ENCODE peak calls at places on chromosomes 6 and 20, in eight cellular contexts. One of them, this sample, is unnamed.

GRCh38 chr20:57217802-57218201 is 48.6 kb downstream of the BMP7 start:
- DNase-seq in GM12865: no peak
- DNase-seq in lung: no peak
- DNase-seq in astrocyte of the spinal cord: no peak
- DNase-seq in PC-9: no peak
- DNase-seq in uterus: no peak
- DNase-seq in adrenal gland: no peak
- DNase-seq in OCI-LY7: no peak
- DNase-seq in this sample: no peak

GRCh38 chr6:142861711-142862110 is 83.3 kb downstream of the HIVEP2 start:
- DNase-seq in PC-9: no peak
- DNase-seq in astrocyte of the spinal cord: no peak
- DNase-seq in GM12865: no peak
- DNase-seq in OCI-LY7: peak
- DNase-seq in lung: no peak
- DNase-seq in uterus: no peak
- DNase-seq in adrenal gland: no peak
- DNase-seq in this sample: no peak

GRCh38 chr20:49727894-49728885 is 14.5 kb upstream of the B4GALT5 start:
- DNase-seq in uterus: no peak
- DNase-seq in GM12865: no peak
- DNase-seq in OCI-LY7: no peak
- DNase-seq in PC-9: no peak
- DNase-seq in astrocyte of the spinal cord: no peak
- DNase-seq in adrenal gland: no peak
- DNase-seq in lung: no peak
- DNase-seq in this sample: no peak

GRCh38 chr6:109998159-109998785 is 20.2 kb downstream of the GPR6 start:
- DNase-seq in adrenal gland: no peak
- DNase-seq in OCI-LY7: no peak
- DNase-seq in lung: no peak
- DNase-seq in PC-9: no peak
- DNase-seq in astrocyte of the spinal cord: no peak
- DNase-seq in GM12865: no peak
- DNase-seq in uterus: no peak
- DNase-seq in this sample: peak

GRCh38 chr6:142879527-142879926 is 65.4 kb downstream of the HIVEP2 start:
- DNase-seq in adrenal gland: no peak
- DNase-seq in astrocyte of the spinal cord: no peak
- DNase-seq in OCI-LY7: no peak
- DNase-seq in GM12865: no peak
- DNase-seq in PC-9: no peak
- DNase-seq in lung: no peak
- DNase-seq in uterus: no peak
- DNase-seq in this sample: no peak

GRCh38 chr20:53857723-53858236 is 212.6 kb downstream of the BCAS1 start:
- DNase-seq in astrocyte of the spinal cord: no peak
- DNase-seq in PC-9: no peak
- DNase-seq in lung: no peak
- DNase-seq in OCI-LY7: no peak
- DNase-seq in adrenal gland: peak
- DNase-seq in GM12865: no peak
- DNase-seq in uterus: no peak
- DNase-seq in this sample: no peak

GRCh38 chr20:5918856-5919633 is 31.3 kb downstream of the TRMT6 start:
- DNase-seq in GM12865: peak
- DNase-seq in PC-9: no peak
- DNase-seq in astrocyte of the spinal cord: peak
- DNase-seq in uterus: no peak
- DNase-seq in adrenal gland: no peak
- DNase-seq in OCI-LY7: peak
- DNase-seq in lung: no peak
- DNase-seq in this sample: peak

GRCh38 chr20:4371623-4372246 is 350.0 kb upstream of the PRND start:
- DNase-seq in lung: no peak
- DNase-seq in uterus: no peak
- DNase-seq in PC-9: no peak
- DNase-seq in OCI-LY7: no peak
- DNase-seq in astrocyte of the spinal cord: no peak
- DNase-seq in adrenal gland: no peak
- DNase-seq in GM12865: no peak
- DNase-seq in this sample: no peak

GRCh38 chr6:101001012-101001411 is 119.9 kb upstream of the ASCC3 start:
- DNase-seq in astrocyte of the spinal cord: no peak
- DNase-seq in lung: no peak
- DNase-seq in OCI-LY7: peak
- DNase-seq in uterus: no peak
- DNase-seq in adrenal gland: no peak
- DNase-seq in GM12865: no peak
- DNase-seq in PC-9: no peak
- DNase-seq in this sample: no peak

GRCh38 chr6:89355511-89356185 is 3.1 kb upstream of the UBE2J1 start:
- DNase-seq in PC-9: no peak
- DNase-seq in uterus: no peak
- DNase-seq in OCI-LY7: no peak
- DNase-seq in GM12865: peak
- DNase-seq in adrenal gland: no peak
- DNase-seq in astrocyte of the spinal cord: no peak
- DNase-seq in lung: no peak
- DNase-seq in this sample: no peak

GRCh38 chr6:89359561-89359960 is 7.0 kb upstream of the UBE2J1 start:
- DNase-seq in uterus: no peak
- DNase-seq in OCI-LY7: no peak
- DNase-seq in astrocyte of the spinal cord: no peak
- DNase-seq in PC-9: no peak
- DNase-seq in adrenal gland: no peak
- DNase-seq in GM12865: peak
- DNase-seq in lung: no peak
- DNase-seq in this sample: no peak

GRCh38 chr6:89360415-89360999 is 8.0 kb upstream of the UBE2J1 start:
- DNase-seq in GM12865: peak
- DNase-seq in adrenal gland: no peak
- DNase-seq in astrocyte of the spinal cord: peak
- DNase-seq in lung: no peak
- DNase-seq in uterus: no peak
- DNase-seq in PC-9: no peak
- DNase-seq in OCI-LY7: no peak
- DNase-seq in this sample: peak

GRCh38 chr6:89356644-89357043 is 4.1 kb upstream of the UBE2J1 start:
- DNase-seq in astrocyte of the spinal cord: no peak
- DNase-seq in OCI-LY7: peak
- DNase-seq in adrenal gland: no peak
- DNase-seq in GM12865: peak
- DNase-seq in lung: no peak
- DNase-seq in PC-9: no peak
- DNase-seq in uterus: no peak
- DNase-seq in this sample: no peak

DNA sequence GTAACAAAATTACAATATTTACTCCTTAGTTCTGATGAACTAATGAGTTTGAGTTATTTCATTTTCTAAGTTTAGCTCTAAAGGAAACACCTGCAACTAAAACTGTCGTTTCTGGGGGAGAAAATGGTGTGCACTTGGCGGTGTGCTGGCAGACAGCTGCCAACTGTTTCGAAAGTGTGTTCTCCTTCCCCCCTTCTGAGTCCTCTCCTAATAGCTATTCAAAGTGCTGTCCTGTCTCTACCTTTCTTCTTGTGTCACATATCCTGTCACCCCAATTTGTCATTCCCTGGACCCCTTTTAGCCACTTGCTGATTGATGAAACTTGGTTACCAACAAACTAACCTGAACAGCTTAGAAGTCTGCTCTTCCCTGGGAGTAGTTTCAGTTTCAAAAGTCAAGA is 4.9 kb upstream of the UBE2J1 start:
- DNase-seq in adrenal gland: no peak
- DNase-seq in GM12865: peak
- DNase-seq in lung: no peak
- DNase-seq in PC-9: no peak
- DNase-seq in OCI-LY7: peak
- DNase-seq in astrocyte of the spinal cord: no peak
- DNase-seq in uterus: no peak
- DNase-seq in this sample: no peak
- H3K4me3 ChIP-seq in adrenal gland: peak
- H3K4me3 ChIP-seq in GM12865: peak
- H3K4me3 ChIP-seq in lung: no peak
- H3K4me3 ChIP-seq in PC-9: no peak
- H3K4me3 ChIP-seq in OCI-LY7: peak
- H3K4me3 ChIP-seq in astrocyte of the spinal cord: no peak
- H3K4me3 ChIP-seq in uterus: peak
- H3K4me3 ChIP-seq in this sample: no peak

GRCh38 chr20:41357424-41358163 is 9.0 kb downstream of the EMILIN3 start:
- DNase-seq in GM12865: no peak
- DNase-seq in OCI-LY7: peak
- DNase-seq in adrenal gland: no peak
- DNase-seq in astrocyte of the spinal cord: no peak
- DNase-seq in PC-9: no peak
- DNase-seq in lung: no peak
- DNase-seq in uterus: no peak
- DNase-seq in this sample: no peak

GRCh38 chr20:41356951-41357350 is 9.7 kb downstream of the EMILIN3 start:
- DNase-seq in adrenal gland: no peak
- DNase-seq in astrocyte of the spinal cord: no peak
- DNase-seq in lung: no peak
- DNase-seq in PC-9: no peak
- DNase-seq in GM12865: no peak
- DNase-seq in uterus: no peak
- DNase-seq in OCI-LY7: no peak
- DNase-seq in this sample: no peak

GRCh38 chr20:41355192-41355591 is 11.4 kb downstream of the EMILIN3 start:
- DNase-seq in adrenal gland: no peak
- DNase-seq in OCI-LY7: no peak
- DNase-seq in PC-9: no peak
- DNase-seq in astrocyte of the spinal cord: no peak
- DNase-seq in uterus: no peak
- DNase-seq in GM12865: no peak
- DNase-seq in lung: no peak
- DNase-seq in this sample: no peak

GRCh38 chr20:41353530-41353929 is 12.9 kb downstream of the LPIN3 start:
- DNase-seq in OCI-LY7: no peak
- DNase-seq in astrocyte of the spinal cord: no peak
- DNase-seq in lung: no peak
- DNase-seq in PC-9: no peak
- DNase-seq in uterus: no peak
- DNase-seq in GM12865: no peak
- DNase-seq in adrenal gland: no peak
- DNase-seq in this sample: no peak

DNA sequence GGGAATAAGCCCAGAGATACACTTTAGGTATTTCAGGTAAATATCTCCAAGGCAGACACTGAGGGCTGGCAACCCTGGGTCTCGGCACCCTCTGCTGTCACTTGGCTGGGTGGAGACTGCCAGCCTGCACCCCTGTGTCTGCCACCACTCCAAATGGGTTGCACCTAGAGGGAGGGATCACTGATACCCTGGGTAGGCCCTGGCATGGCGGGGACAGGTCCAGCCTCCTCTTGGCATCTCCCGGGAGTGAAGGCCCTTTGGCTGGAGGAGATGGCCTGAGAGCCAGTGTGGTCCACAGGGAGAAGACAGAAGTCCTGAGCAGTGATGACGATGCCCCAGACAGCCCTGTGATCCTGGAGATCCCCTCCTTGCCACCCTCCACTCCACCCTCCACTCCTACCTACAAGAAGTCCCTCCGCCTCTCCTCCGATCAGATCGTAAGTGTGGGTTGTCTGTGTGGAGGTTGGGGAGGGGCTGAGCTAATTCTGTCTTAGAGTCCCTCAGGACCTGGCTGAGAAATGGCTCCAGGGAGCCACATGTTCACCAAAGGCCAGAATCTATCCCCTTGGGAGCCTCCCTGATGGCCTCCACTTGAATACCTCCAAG is 10.9 kb downstream of the EMILIN3 start:
- DNase-seq in PC-9: no peak
- DNase-seq in uterus: no peak
- DNase-seq in GM12865: no peak
- DNase-seq in OCI-LY7: no peak
- DNase-seq in astrocyte of the spinal cord: no peak
- DNase-seq in lung: no peak
- DNase-seq in adrenal gland: no peak
- DNase-seq in this sample: no peak
- TF ChIP-seq CTCF in PC-9: no peak
- TF ChIP-seq CTCF in uterus: no peak
- TF ChIP-seq CTCF in GM12865: no peak
- TF ChIP-seq CTCF in OCI-LY7: no peak
- TF ChIP-seq CTCF in astrocyte of the spinal cord: no peak
- TF ChIP-seq CTCF in lung: no peak
- TF ChIP-seq CTCF in adrenal gland: no peak
- TF ChIP-seq CTCF in this sample: no peak

GRCh38 chr6:89237158-89237557 is 20.0 kb upstream of the GABRR1 start:
- DNase-seq in GM12865: no peak
- DNase-seq in PC-9: no peak
- DNase-seq in uterus: no peak
- DNase-seq in adrenal gland: no peak
- DNase-seq in astrocyte of the spinal cord: no peak
- DNase-seq in lung: no peak
- DNase-seq in OCI-LY7: no peak
- DNase-seq in this sample: no peak
- H3K4me3 ChIP-seq in GM12865: no peak
- H3K4me3 ChIP-seq in PC-9: no peak
- H3K4me3 ChIP-seq in uterus: no peak
- H3K4me3 ChIP-seq in adrenal gland: no peak
- H3K4me3 ChIP-seq in astrocyte of the spinal cord: no peak
- H3K4me3 ChIP-seq in lung: no peak
- H3K4me3 ChIP-seq in OCI-LY7: no peak
- H3K4me3 ChIP-seq in this sample: no peak

GRCh38 chr20:25314497-25315417 is 66.9 kb downstream of the PYGB start:
- DNase-seq in GM12865: no peak
- DNase-seq in OCI-LY7: no peak
- DNase-seq in uterus: peak
- DNase-seq in astrocyte of the spinal cord: no peak
- DNase-seq in lung: no peak
- DNase-seq in adrenal gland: peak
- DNase-seq in PC-9: no peak
- DNase-seq in this sample: no peak
- TF ChIP-seq CTCF in GM12865: no peak
- TF ChIP-seq CTCF in OCI-LY7: no peak
- TF ChIP-seq CTCF in uterus: no peak
- TF ChIP-seq CTCF in astrocyte of the spinal cord: peak
- TF ChIP-seq CTCF in lung: no peak
- TF ChIP-seq CTCF in adrenal gland: no peak
- TF ChIP-seq CTCF in PC-9: no peak
- TF ChIP-seq CTCF in this sample: no peak

DNA sequence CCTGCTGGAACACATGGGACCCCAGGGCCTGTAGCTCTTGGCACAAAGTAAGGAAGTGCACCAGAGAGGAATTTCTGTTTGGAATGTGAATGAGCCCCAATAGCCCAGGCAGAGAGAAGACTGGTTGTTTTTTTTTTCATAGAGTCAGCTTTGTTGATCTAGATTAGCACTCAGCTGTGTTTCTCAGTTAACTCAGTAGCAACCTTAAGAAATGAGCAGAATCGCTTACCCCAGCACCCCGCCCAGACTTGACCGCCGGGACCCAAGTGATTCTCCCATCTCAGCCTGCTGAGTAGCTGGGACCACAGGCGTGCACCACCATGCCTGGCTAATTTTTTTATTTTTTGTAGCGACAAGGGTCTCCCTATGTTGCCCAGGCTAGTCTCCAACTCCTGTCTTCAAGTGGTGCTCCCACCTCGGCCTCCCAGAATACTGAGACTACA is 2.8 kb downstream of the MGME1 start:
- DNase-seq in lung: no peak
- DNase-seq in OCI-LY7: no peak
- DNase-seq in GM12865: no peak
- DNase-seq in astrocyte of the spinal cord: peak
- DNase-seq in uterus: no peak
- DNase-seq in PC-9: no peak
- DNase-seq in adrenal gland: no peak
- DNase-seq in this sample: peak
- H3K4me3 ChIP-seq in lung: no peak
- H3K4me3 ChIP-seq in OCI-LY7: peak
- H3K4me3 ChIP-seq in GM12865: peak
- H3K4me3 ChIP-seq in astrocyte of the spinal cord: peak
- H3K4me3 ChIP-seq in uterus: no peak
- H3K4me3 ChIP-seq in PC-9: peak
- H3K4me3 ChIP-seq in adrenal gland: peak
- H3K4me3 ChIP-seq in this sample: peak

GRCh38 chr6:28981391-28981832 is 23.7 kb downstream of the ZNF311 start:
- DNase-seq in GM12865: peak
- DNase-seq in lung: peak
- DNase-seq in adrenal gland: peak
- DNase-seq in astrocyte of the spinal cord: peak
- DNase-seq in PC-9: peak
- DNase-seq in OCI-LY7: peak
- DNase-seq in uterus: peak
- DNase-seq in this sample: peak
- TF ChIP-seq CTCF in GM12865: no peak
- TF ChIP-seq CTCF in lung: no peak
- TF ChIP-seq CTCF in adrenal gland: no peak
- TF ChIP-seq CTCF in astrocyte of the spinal cord: no peak
- TF ChIP-seq CTCF in PC-9: peak
- TF ChIP-seq CTCF in OCI-LY7: peak
- TF ChIP-seq CTCF in uterus: no peak
- TF ChIP-seq CTCF in this sample: no peak

This sample was measured in fibroblast of mammary gland.